ENCODE peak calls at places on chromosomes 4 and X, in eight cellular contexts. U is A673; T is frontal cortex; Q is mesendoderm; B is 8988T; Y is central memory CD4-positive, alpha-beta T cell; V is activated T-helper 1 cell treated with anti-CD3 and anti-CD28 coated beads, Interleukin-2, amount 50 U/mL, for 16 hours; E is tibial artery. C is an unnamed sample.

GRCh38 chr4:7737752-7738457 is 201.8 kb downstream of the AFAP1 start:
- DNase-seq in U (no peak), T (no peak), Q (no peak), B (no peak), Y (no peak), V (no peak), E (no peak), C (no peak)

GRCh38 chr4:153018716-153019115 is 82.6 kb downstream of the FHDC1 start:
- DNase-seq in U (no peak), T (no peak), Q (no peak), B (no peak), Y (no peak), V (no peak), E (no peak), C (no peak)

GRCh38 chr4:111693754-111694153 is 451.5 kb upstream of the FAM241A start:
- DNase-seq in U (no peak), T (no peak), Q (no peak), B (no peak), Y (no peak), V (no peak), E (no peak), C (no peak)

GRCh38 chrX:130636277-130636676 is 234.5 kb downstream of the RBMX2 start:
- DNase-seq in U (no peak), T (no peak), Q (no peak), B (no peak), Y (no peak), V (no peak), E (no peak), C (no peak)

GRCh38 chr4:157220026-157220881 is at the start of gene GRIA2:
- DNase-seq in U (peak), T (peak), Q (peak), B (no peak), Y (no peak), V (no peak), E (peak), C (peak)

GRCh38 chrX:40152173-40152705 is 54.5 kb upstream of the BCOR start:
- DNase-seq in U (peak), T (peak), Q (peak), B (no peak), Y (no peak), V (no peak), E (peak), C (no peak)

GRCh38 chr4:64682481-64682880 is 273.2 kb upstream of the TECRL start:
- DNase-seq in U (no peak), T (no peak), Q (no peak), B (no peak), Y (no peak), V (no peak), E (no peak), C (no peak)

GRCh38 chr4:113094802-113095201 is 45.3 kb downstream of the ANK2 start:
- DNase-seq in U (peak), T (no peak), Q (peak), B (no peak), Y (no peak), V (no peak), E (no peak), C (no peak)

GRCh38 chr4:13543648-13544555 is at the start of gene NKX3-2:
- DNase-seq in U (peak), T (peak), Q (no peak), B (peak), Y (no peak), V (no peak), E (no peak), C (no peak)

GRCh38 chrX:70908541-70908940 is at the start of gene TEX11:
- DNase-seq in U (no peak), T (no peak), Q (peak), B (no peak), Y (no peak), V (no peak), E (no peak), C (no peak)

GRCh38 chrX:154734101-154734781 is 16.6 kb downstream of the GAB3 start:
- DNase-seq in U (no peak), T (no peak), Q (no peak), B (no peak), Y (peak), V (no peak), E (peak), C (no peak)

GRCh38 chrX:38313190-38313589 is 14.1 kb downstream of the RPGR start:
- DNase-seq in U (no peak), T (no peak), Q (no peak), B (no peak), Y (no peak), V (no peak), E (no peak), C (no peak)

GRCh38 chrX:68865300-68865699 is 36.5 kb downstream of the EFNB1 start:
- DNase-seq in U (no peak), T (no peak), Q (no peak), B (no peak), Y (no peak), V (no peak), E (no peak), C (no peak)

GRCh38 chrX:46576458-46576857 is 2.9 kb downstream of the CHST7 start:
- DNase-seq in U (peak), T (no peak), Q (no peak), B (no peak), Y (no peak), V (no peak), E (peak), C (no peak)

GRCh38 chr4:40827774-40828173 is 78.0 kb downstream of the NSUN7 start:
- DNase-seq in U (no peak), T (no peak), Q (no peak), B (no peak), Y (no peak), V (no peak), E (peak), C (no peak)

GRCh38 chr4:110586137-110586850 is 36.6 kb downstream of the PITX2 start:
- DNase-seq in U (peak), T (peak), Q (peak), B (peak), Y (no peak), V (no peak), E (no peak), C (no peak)

GRCh38 chr4:53371843-53372521 is 5.5 kb upstream of the FIP1L1 start:
- DNase-seq in U (no peak), T (no peak), Q (no peak), B (no peak), Y (no peak), V (no peak), E (no peak), C (no peak)

GRCh38 chr4:52407545-52407944 is 251.6 kb downstream of the USP46 start:
- DNase-seq in U (peak), T (no peak), Q (peak), B (no peak), Y (no peak), V (no peak), E (no peak), C (no peak)

GRCh38 chr4:172726001-172726423 is 442.6 kb upstream of the GALNT7 start:
- DNase-seq in U (no peak), T (no peak), Q (peak), B (no peak), Y (no peak), V (no peak), E (no peak), C (no peak)

GRCh38 chr4:189869236-189869635 is 71.4 kb upstream of the FRG1 start:
- DNase-seq in U (no peak), T (no peak), Q (no peak), B (no peak), Y (no peak), V (no peak), E (no peak), C (no peak)

GRCh38 chr4:80036949-80037348 is 36.1 kb downstream of the ANTXR2 start:
- DNase-seq in U (peak), T (no peak), Q (no peak), B (no peak), Y (peak), V (no peak), E (no peak), C (no peak)

GRCh38 chrX:1443496-1444075 is 9.1 kb downstream of the ASMTL start:
- DNase-seq in U (no peak), T (no peak), Q (no peak), B (no peak), Y (no peak), V (no peak), E (peak), C (no peak)

C was measured in iPS DF 6.9.